ENCODE peak calls at places on chromosome 22, in four cellular contexts. R, D, P and F are unnamed samples.

GRCh38 chr22:32818446-32819115 is 17.1 kb downstream of the TIMP3 start:
- DNase-seq in R (no peak), D (no peak), P (peak), F (no peak)

GRCh38 chr22:39214006-39214382 is 30.8 kb downstream of the PDGFB start:
- DNase-seq in R (no peak), D (no peak), P (no peak), F (no peak)

GRCh38 chr22:37054078-37054440 is 2.5 kb downstream of the KCTD17 start:
- DNase-seq in R (no peak), D (no peak), P (no peak), F (no peak)

GRCh38 chr22:38204784-38205183 is 3.0 kb downstream of the MAFF start:
- DNase-seq in R (no peak), D (no peak), P (no peak), F (no peak)

GRCh38 chr22:33906475-33906874 is 13.8 kb downstream of the LARGE1 start:
- DNase-seq in R (no peak), D (no peak), P (no peak), F (no peak)

GRCh38 chr22:19429950-19430889 is 1.3 kb downstream of the HIRA start:
- DNase-seq in R (no peak), D (peak), P (peak), F (no peak)

GRCh38 chr22:42269407-42270177 is 861 bp downstream of the TCF20 start:
- DNase-seq in R (peak), D (no peak), P (peak), F (peak)

GRCh38 chr22:41943661-41944209 is 3.2 kb downstream of the CENPM start:
- DNase-seq in R (no peak), D (peak), P (no peak), F (no peak)

GRCh38 chr22:38612217-38613006 is 42.4 kb upstream of the DMC1 start:
- DNase-seq in R (no peak), D (no peak), P (no peak), F (no peak)

GRCh38 chr22:20590477-20591294 is 83.3 kb downstream of the MED15 start:
- DNase-seq in R (no peak), D (no peak), P (no peak), F (no peak)

GRCh38 chr22:43883012-43883661 is 8.7 kb downstream of the PNPLA5 start:
- DNase-seq in R (peak), D (peak), P (peak), F (peak)

GRCh38 chr22:41847300-41847699 is 14.4 kb downstream of the SREBF2 start:
- DNase-seq in R (no peak), D (no peak), P (no peak), F (no peak)

GRCh38 chr22:31272522-31273446 is 19.5 kb downstream of the PIK3IP1 start:
- DNase-seq in R (peak), D (peak), P (peak), F (peak)

GRCh38 chr22:39296981-39297489 is 22.4 kb downstream of the RPL3 start:
- DNase-seq in R (no peak), D (no peak), P (no peak), F (no peak)

GRCh38 chr22:45830531-45831245 is 146.3 kb downstream of the WNT7B start:
- DNase-seq in R (no peak), D (peak), P (no peak), F (no peak)

GRCh38 chr22:44623771-44624510 is 78.1 kb upstream of the PRR5 start:
- DNase-seq in R (peak), D (peak), P (peak), F (peak)

GRCh38 chr22:39482768-39483167 is 19.3 kb upstream of the MIEF1 start:
- DNase-seq in R (no peak), D (peak), P (no peak), F (no peak)

GRCh38 chr22:42074153-42074750 is at the start of gene PHETA2:
- DNase-seq in R (peak), D (peak), P (peak), F (peak)

GRCh38 chr22:22372063-22372462 is 127.5 kb downstream of the VPREB1 start:
- DNase-seq in R (no peak), D (no peak), P (no peak), F (no peak)

GRCh38 chr22:31039393-31039792 is 41.7 kb upstream of the SMTN start:
- DNase-seq in R (no peak), D (peak), P (no peak), F (no peak)

GRCh38 chr22:32175751-32176644 is 16.9 kb upstream of the C22orf42 start:
- DNase-seq in R (peak), D (no peak), P (peak), F (peak)

GRCh38 chr22:19943665-19944026 is 2.0 kb upstream of the TXNRD2 start:
- DNase-seq in R (no peak), D (peak), P (peak), F (peak)

GRCh38 chr22:20299736-20300136 is 20.1 kb downstream of the DGCR6L start:
- DNase-seq in R (no peak), D (peak), P (no peak), F (no peak)

GRCh38 chr22:43889366-43890253 is 2.2 kb downstream of the PNPLA5 start:
- DNase-seq in R (no peak), D (peak), P (peak), F (no peak)

GRCh38 chr22:36467042-36467810 is 14.2 kb downstream of the TXN2 start:
- DNase-seq in R (no peak), D (peak), P (no peak), F (no peak)

GRCh38 chr22:42179616-42180015 is 49.0 kb upstream of the CYP2D6 start:
- DNase-seq in R (no peak), D (peak), P (no peak), F (no peak)

GRCh38 chr22:37043828-37044538 is 7.6 kb upstream of the KCTD17 start:
- DNase-seq in R (no peak), D (peak), P (peak), F (peak)

GRCh38 chr22:17945156-17945850 is 79.1 kb downstream of the MICAL3 start:
- DNase-seq in R (no peak), D (no peak), P (no peak), F (no peak)

GRCh38 chr22:39231197-39231950 is 13.4 kb downstream of the PDGFB start:
- DNase-seq in R (no peak), D (no peak), P (no peak), F (no peak)

GRCh38 chr22:46582281-46582811 is 37.8 kb upstream of the GRAMD4 start:
- DNase-seq in R (no peak), D (no peak), P (no peak), F (peak)

GRCh38 chr22:20997536-20998257 is 4.2 kb downstream of the THAP7 start:
- DNase-seq in R (no peak), D (no peak), P (no peak), F (no peak)

GRCh38 chr22:38308791-38309498 is 8.3 kb downstream of the CSNK1E start:
- DNase-seq in R (no peak), D (no peak), P (no peak), F (no peak)

DNA sequence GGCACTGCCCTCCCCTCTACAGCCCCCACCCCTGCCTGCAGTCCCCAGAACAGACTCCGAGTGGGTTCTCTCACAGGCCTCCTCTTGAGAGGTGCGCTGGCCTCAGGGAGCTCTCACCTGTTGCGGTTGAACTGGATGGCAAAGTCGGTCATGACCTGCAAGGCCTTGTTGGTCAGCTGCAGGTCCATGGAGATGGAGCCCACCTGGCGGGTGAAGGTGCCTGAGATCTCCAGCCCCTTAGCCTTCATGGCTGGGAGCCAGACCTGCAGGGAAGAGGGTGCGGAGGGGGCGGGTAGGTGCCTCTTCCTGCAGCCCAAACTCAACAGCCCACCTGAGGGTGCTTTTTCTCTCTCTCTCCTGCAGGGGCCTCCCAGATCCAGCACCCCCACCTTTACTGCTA is 18.7 kb upstream of the RASL10A start:
- DNase-seq in R (no peak), D (no peak), P (no peak), F (no peak)
- H3K56ac ChIP-seq in R (no peak), D (no peak), P (no peak), F (no peak)

GRCh38 chr22:27413702-27414101 is 387.9 kb downstream of the MN1 start:
- DNase-seq in R (no peak), D (no peak), P (no peak), F (no peak)
- H3K56ac ChIP-seq in R (no peak), D (no peak), P (no peak), F (no peak)

GRCh38 chr22:47808886-47809620 is 1046.6 kb downstream of the TBC1D22A start:
- DNase-seq in R (no peak), D (no peak), P (no peak), F (no peak)

GRCh38 chr22:47805394-47805935 is 1043.0 kb downstream of the TBC1D22A start:
- DNase-seq in R (no peak), D (no peak), P (no peak), F (no peak)

GRCh38 chr22:47808236-47808845 is 1045.9 kb downstream of the TBC1D22A start:
- DNase-seq in R (no peak), D (no peak), P (no peak), F (no peak)

GRCh38 chr22:47806894-47807293 is 1044.4 kb downstream of the TBC1D22A start:
- DNase-seq in R (no peak), D (no peak), P (no peak), F (no peak)

GRCh38 chr22:47807506-47807905 is 1045.1 kb downstream of the TBC1D22A start:
- DNase-seq in R (no peak), D (no peak), P (no peak), F (no peak)
- H3K56ac ChIP-seq in R (no peak), D (no peak), P (no peak), F (no peak)

GRCh38 chr22:35266277-35266676 is 9.0 kb downstream of the HMGXB4 start:
- DNase-seq in R (no peak), D (no peak), P (no peak), F (no peak)
- H3K56ac ChIP-seq in R (no peak), D (no peak), P (no peak), F (no peak)

GRCh38 chr22:28247114-28247513 is 328.1 kb upstream of the PITPNB start:
- DNase-seq in R (no peak), D (no peak), P (no peak), F (no peak)

GRCh38 chr22:28246392-28246791 is 327.3 kb upstream of the PITPNB start:
- DNase-seq in R (no peak), D (peak), P (peak), F (no peak)

GRCh38 chr22:28247667-28248363 is 328.8 kb upstream of the PITPNB start:
- DNase-seq in R (no peak), D (no peak), P (peak), F (no peak)

GRCh38 chr22:28244760-28245159 is 325.7 kb upstream of the PITPNB start:
- DNase-seq in R (no peak), D (no peak), P (no peak), F (no peak)

DNA sequence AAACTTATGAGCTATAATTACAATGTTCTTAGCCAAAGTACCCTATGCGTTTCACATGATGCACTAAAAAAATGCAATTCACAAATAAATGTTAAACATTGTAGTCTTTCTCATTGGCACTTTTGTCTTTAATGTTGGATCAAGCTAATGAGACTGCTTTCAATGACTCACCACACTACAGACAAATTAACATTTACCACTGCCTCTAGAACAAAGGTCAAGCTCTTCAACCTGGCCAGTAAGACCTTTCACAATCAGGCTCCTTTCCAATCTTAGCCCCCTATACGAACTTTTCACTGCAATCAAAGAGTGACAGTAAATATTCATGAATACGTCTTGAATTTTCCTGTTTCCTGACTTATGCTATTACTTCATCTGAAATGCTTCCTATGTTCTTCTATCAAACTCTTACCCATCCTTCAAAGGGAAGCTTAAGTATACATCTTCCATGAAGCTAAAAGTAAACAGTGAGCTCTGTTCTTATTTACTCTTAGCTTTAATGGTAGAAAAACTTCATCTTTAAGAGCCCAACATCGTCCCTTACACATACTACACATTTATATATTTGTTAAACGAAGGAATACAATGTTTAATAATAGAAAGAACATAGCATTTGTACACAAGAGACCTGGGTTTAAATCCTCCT is 326.6 kb upstream of the PITPNB start:
- DNase-seq in R (no peak), D (no peak), P (peak), F (no peak)
- H3K56ac ChIP-seq in R (no peak), D (no peak), P (no peak), F (no peak)

GRCh38 chr22:40645579-40646197 is 9.2 kb upstream of the MRTFA start:
- DNase-seq in R (no peak), D (no peak), P (no peak), F (no peak)

GRCh38 chr22:40642316-40642715 is 5.8 kb upstream of the MRTFA start:
- DNase-seq in R (no peak), D (no peak), P (no peak), F (no peak)

GRCh38 chr22:40638261-40638660 is 1.7 kb upstream of the MRTFA start:
- DNase-seq in R (no peak), D (no peak), P (no peak), F (no peak)

GRCh38 chr22:40637181-40638150 is 947 bp upstream of the MRTFA start:
- DNase-seq in R (peak), D (no peak), P (no peak), F (no peak)

DNA sequence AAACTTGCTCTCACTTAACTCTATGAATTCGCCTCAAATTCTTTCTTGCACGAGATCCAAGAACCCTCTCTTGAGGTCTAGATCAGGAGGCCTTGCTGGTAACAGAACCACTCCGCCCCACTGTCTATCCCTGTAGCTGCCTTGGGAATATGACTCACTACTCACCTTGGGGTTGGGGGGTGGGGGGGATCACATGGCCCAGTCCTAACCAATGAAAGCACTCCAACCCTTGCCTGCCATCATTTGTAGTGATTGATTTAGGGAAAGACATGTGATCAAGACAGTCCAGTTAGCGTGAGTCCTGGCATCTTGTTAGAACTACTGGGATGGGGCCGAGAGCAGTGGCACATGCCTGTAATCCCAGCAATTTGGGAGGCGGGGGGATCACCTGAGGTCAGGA is 4.8 kb upstream of the MRTFA start:
- DNase-seq in R (no peak), D (no peak), P (peak), F (no peak)
- H3K56ac ChIP-seq in R (no peak), D (no peak), P (no peak), F (no peak)

GRCh38 chr22:49553076-49553475 is 274.6 kb downstream of the BRD1 start:
- DNase-seq in R (no peak), D (no peak), P (no peak), F (no peak)

GRCh38 chr22:49551897-49552659 is 275.6 kb downstream of the BRD1 start:
- DNase-seq in R (no peak), D (no peak), P (no peak), F (no peak)

GRCh38 chr22:49554296-49554625 is 273.4 kb downstream of the BRD1 start:
- DNase-seq in R (peak), D (no peak), P (no peak), F (peak)

GRCh38 chr22:49554741-49555140 is 272.9 kb downstream of the BRD1 start:
- DNase-seq in R (peak), D (no peak), P (no peak), F (peak)

GRCh38 chr22:49553518-49554295 is 274.0 kb downstream of the BRD1 start:
- DNase-seq in R (peak), D (no peak), P (peak), F (no peak)
- H3K56ac ChIP-seq in R (no peak), D (no peak), P (no peak), F (no peak)

GRCh38 chr22:23822101-23822671 is 16.6 kb downstream of the DERL3 start:
- DNase-seq in R (no peak), D (no peak), P (no peak), F (no peak)

GRCh38 chr22:23823331-23823791 is 15.4 kb downstream of the DERL3 start:
- DNase-seq in R (no peak), D (no peak), P (no peak), F (no peak)

GRCh38 chr22:23817146-23817545 is 21.7 kb downstream of the DERL3 start:
- DNase-seq in R (no peak), D (no peak), P (no peak), F (peak)

GRCh38 chr22:23818541-23818940 is 20.3 kb downstream of the DERL3 start:
- DNase-seq in R (no peak), D (no peak), P (no peak), F (no peak)

DNA sequence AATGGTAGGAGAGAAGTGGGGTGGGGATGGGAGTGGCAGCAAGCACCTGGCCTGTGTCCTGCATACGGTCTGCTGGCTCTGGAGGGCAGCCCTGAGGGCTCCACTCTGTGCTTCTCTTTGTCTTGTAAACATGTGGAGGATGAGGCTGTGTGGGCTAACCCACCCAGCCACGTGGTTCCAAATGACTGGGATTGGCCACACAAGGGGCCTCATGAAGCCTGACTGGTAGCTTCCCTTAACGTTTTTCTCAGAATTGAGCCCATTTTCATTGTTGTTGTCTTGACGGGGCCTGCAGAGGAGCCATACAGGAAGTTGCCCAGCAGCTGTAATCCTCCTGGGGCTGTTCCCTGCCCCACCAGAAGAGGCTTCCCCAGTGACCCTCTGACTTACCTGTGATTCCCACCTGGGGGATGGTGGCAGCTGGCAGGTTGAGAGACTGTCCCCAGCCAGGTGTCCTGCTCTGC is 18.0 kb downstream of the DERL3 start:
- DNase-seq in R (no peak), D (no peak), P (no peak), F (no peak)
- H3K56ac ChIP-seq in R (no peak), D (no peak), P (no peak), F (no peak)

GRCh38 chr22:49649166-49649565 is 178.5 kb downstream of the BRD1 start:
- DNase-seq in R (no peak), D (no peak), P (no peak), F (no peak)

GRCh38 chr22:49646876-49647275 is 180.8 kb downstream of the BRD1 start:
- DNase-seq in R (no peak), D (no peak), P (peak), F (no peak)

GRCh38 chr22:49648053-49648452 is 179.6 kb downstream of the BRD1 start:
- DNase-seq in R (no peak), D (no peak), P (no peak), F (no peak)

GRCh38 chr22:49645791-49646550 is 181.7 kb downstream of the BRD1 start:
- DNase-seq in R (no peak), D (no peak), P (no peak), F (no peak)

GRCh38 chr22:49647346-49648026 is 180.2 kb downstream of the BRD1 start:
- DNase-seq in R (no peak), D (no peak), P (no peak), F (no peak)
- H3K56ac ChIP-seq in R (no peak), D (no peak), P (no peak), F (no peak)